ENCODE peak calls at places on chromosomes 13 and 19, in five cellular contexts. Z is breast epithelium, T is H1, D is sigmoid colon, G is upper lobe of left lung. N is an unnamed sample.

GRCh38 chr13:29810898-29811297 is 39.5 kb downstream of the UBL3 start:
- DNase-seq in Z (no peak), T (no peak), D (no peak), G (no peak), N (no peak)

GRCh38 chr13:48155850-48156249 is 60.9 kb upstream of the MED4 start:
- DNase-seq in Z (no peak), T (no peak), D (no peak), G (no peak), N (peak; percentile 86)

GRCh38 chr19:29569038-29569911 is 36.8 kb upstream of the POP4 start:
- DNase-seq in Z (no peak), T (no peak), D (no peak), G (no peak), N (no peak)

GRCh38 chr13:20125129-20125782 is 35.6 kb downstream of the GJA3 start:
- DNase-seq in Z (no peak), T (no peak), D (peak; percentile 46), G (no peak), N (peak; percentile 19)

GRCh38 chr13:30290812-30291436 is 16.4 kb downstream of the KATNAL1 start:
- DNase-seq in Z (no peak), T (no peak), D (no peak), G (no peak), N (no peak)

GRCh38 chr19:38374332-38375097 is at the start of gene PSMD8:
- DNase-seq in Z (peak; percentile 99), T (peak; percentile 96), D (peak; percentile 100), G (peak; percentile 99), N (peak; percentile 99)

GRCh38 chr19:54014920-54015560 is 23.6 kb downstream of the CACNG6 start:
- DNase-seq in Z (no peak), T (no peak), D (no peak), G (no peak), N (no peak)

GRCh38 chr13:79612604-79613003 is 131.6 kb downstream of the NDFIP2 start:
- DNase-seq in Z (no peak), T (no peak), D (no peak), G (no peak), N (no peak)

GRCh38 chr13:93290503-93290902 is 63.9 kb downstream of the GPC6 start:
- DNase-seq in Z (no peak), T (no peak), D (no peak), G (no peak), N (no peak)

GRCh38 chr13:49399801-49400472 is 43.9 kb downstream of the CAB39L start:
- DNase-seq in Z (no peak), T (no peak), D (no peak), G (no peak), N (no peak)

GRCh38 chr19:21158523-21159135 is 16.8 kb downstream of the ZNF431 start:
- DNase-seq in Z (no peak), T (no peak), D (no peak), G (no peak), N (no peak)

GRCh38 chr13:65595881-65596280 is 1634.3 kb downstream of the PCDH9 start:
- DNase-seq in Z (no peak), T (no peak), D (no peak), G (no peak), N (no peak)

GRCh38 chr19:54462713-54463530 is 656 bp downstream of the LENG9 start:
- DNase-seq in Z (peak; percentile 54), T (peak; percentile 83), D (peak; percentile 90), G (peak; percentile 96), N (peak; percentile 72)

GRCh38 chr13:28684257-28684656 is 25.3 kb downstream of the POMP start:
- DNase-seq in Z (no peak), T (peak; percentile 85), D (no peak), G (peak; percentile 65), N (no peak)

GRCh38 chr19:34269968-34270621 is 15.7 kb downstream of the GARRE1 start:
- DNase-seq in Z (peak; percentile 63), T (no peak), D (peak; percentile 68), G (no peak), N (peak; percentile 99)

GRCh38 chr19:47203254-47203653 is 27.7 kb downstream of the BBC3 start:
- DNase-seq in Z (no peak), T (no peak), D (no peak), G (no peak), N (no peak)

GRCh38 chr19:44747739-44748425 is 626 bp upstream of the BCL3 start:
- DNase-seq in Z (peak; percentile 58), T (peak; percentile 59), D (peak; percentile 89), G (peak; percentile 91), N (peak; percentile 76)

DNA sequence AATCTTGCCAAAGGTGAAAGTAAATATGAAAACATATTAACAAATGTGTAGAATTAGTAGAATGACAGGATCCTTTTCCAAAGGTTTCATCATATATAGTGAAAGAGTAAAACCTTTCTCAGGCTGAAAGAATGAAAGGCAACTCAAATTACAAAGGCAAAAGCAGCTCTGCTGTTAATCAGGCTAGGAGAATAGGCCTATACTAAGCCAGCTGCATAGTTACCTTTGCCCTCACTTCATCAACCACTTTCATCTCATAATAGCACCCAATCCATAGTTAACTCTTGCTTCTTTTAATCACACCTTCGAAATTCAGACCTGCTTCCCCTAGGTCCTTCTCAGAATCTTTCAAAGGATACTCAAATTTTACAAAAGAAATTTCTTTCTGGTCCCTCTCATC is 1167.6 kb upstream of the ATXN8OS start:
- DNase-seq in Z (no peak), T (no peak), D (no peak), G (no peak), N (no peak)
- H3K27ac ChIP-seq in Z (no peak overlapping the region), T (no peak overlapping the region), D (no peak overlapping the region), G (no peak overlapping the region), N (no peak overlapping the region)

DNA sequence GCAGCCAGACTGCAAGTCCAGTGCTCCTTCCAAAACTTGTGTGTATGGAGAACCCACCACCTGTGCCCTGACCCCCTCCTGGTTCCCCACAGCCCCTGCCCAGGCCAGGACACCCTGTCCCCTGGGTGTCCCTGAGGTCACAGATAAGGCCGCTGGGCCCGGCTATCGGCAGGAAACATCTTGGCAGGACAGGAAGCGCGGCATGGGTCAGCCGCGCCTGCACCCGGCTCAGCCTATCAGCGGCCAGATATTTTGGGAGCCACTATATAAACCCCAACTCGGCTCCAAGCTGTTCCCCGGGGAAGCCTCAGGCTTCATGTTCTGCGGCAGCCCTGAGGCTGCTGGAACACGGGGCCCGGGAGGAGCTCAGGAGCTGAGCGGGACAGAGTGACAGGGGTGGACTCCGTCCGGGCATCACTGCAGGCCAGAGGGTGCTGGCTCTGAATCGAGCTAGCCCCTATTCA is 60.8 kb downstream of the AP1M1 start:
- DNase-seq in Z (peak; percentile 31), T (no peak), D (peak; percentile 83), G (peak; percentile 81), N (peak; percentile 94)
- TF ChIP-seq POLR2AphosphoS5 in Z (peak; percentile 63), T (no peak), D (peak; percentile 81), G (peak; percentile 99), N (peak; percentile 100)

GRCh38 chr13:73996569-73996968 is 137.6 kb downstream of the KLF12 start:
- DNase-seq in Z (no peak), T (no peak), D (no peak), G (no peak), N (no peak)

GRCh38 chr13:73995752-73996151 is 138.5 kb downstream of the KLF12 start:
- DNase-seq in Z (no peak), T (no peak), D (no peak), G (no peak), N (no peak)

GRCh38 chr13:73997964-73998363 is 136.2 kb downstream of the KLF12 start:
- DNase-seq in Z (no peak), T (no peak), D (no peak), G (no peak), N (no peak)

GRCh38 chr13:74000906-74001305 is 133.3 kb downstream of the KLF12 start:
- DNase-seq in Z (no peak), T (no peak), D (no peak), G (no peak), N (no peak)

DNA sequence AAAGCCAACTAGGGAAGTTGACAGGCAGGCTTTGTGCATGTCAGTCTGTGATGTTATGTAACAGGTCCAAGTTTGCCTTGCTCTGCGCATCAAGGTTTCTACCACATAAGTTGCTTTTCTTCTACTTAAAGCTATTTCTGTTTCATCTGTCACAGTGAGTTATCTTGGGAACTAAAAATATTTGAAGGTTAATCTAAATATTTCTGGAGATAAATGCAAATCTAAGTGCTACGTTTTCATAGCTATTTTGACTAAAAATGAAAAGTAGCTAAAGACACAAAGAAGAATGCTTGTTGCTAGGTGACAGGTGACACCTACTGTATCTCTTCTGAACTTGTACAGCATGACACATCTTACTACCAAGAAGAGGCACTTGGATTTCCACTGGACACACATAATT is 135.6 kb downstream of the KLF12 start:
- DNase-seq in Z (no peak), T (no peak), D (no peak), G (no peak), N (no peak)
- TF ChIP-seq POLR2A in Z (no peak), T (no peak), D (no peak), G (no peak), N (no peak)

GRCh38 chr13:32737679-32738078 is 151.4 kb downstream of the PDS5B start:
- DNase-seq in Z (no peak), T (no peak), D (no peak), G (no peak), N (no peak)
- H3K27ac ChIP-seq in Z (peak overlapping the region; percentile 50), T (no peak overlapping the region), D (peak overlapping the region; percentile 67), G (peak overlapping the region; percentile 87), N (peak overlapping the region; percentile 64)

DNA sequence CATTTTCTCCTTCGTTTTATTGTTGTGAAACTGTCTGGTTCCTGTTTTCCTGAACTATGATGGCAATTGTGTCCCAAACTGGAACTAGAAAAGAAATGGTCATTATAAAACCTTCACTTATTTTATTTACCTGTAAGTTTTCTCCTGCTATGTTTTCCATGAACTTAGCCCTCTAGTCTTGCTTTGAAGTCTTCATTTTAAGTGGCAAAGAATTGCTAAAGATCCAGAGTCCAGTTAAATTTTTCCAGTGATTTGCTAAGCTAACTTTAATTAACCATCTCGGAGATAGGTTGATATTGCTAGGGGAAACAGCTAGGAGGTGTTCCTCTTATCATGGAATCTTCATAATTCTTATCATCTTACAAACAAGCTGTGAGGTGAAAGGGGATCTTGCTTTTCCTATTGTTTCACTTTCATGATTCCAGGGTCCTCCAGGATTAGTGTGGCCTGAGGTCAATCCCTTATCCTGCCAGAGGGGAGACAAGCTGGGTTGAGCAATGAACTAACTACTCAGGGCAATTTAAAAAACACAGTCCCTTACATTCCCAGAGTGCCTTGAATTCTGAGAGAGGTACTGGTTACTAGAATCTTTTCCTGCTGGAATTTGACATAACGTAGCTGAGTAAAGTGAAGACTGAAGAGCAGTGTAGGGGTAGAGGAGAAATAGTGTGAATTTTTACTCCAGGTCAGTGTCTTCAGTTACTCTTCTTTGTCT is 112.5 kb downstream of the ESD start:
- DNase-seq in Z (no peak), T (no peak), D (no peak), G (no peak), N (peak; percentile 28)
- TF ChIP-seq POLR2AphosphoS5 in Z (no peak), T (no peak), D (no peak), G (no peak), N (no peak)

GRCh38 chr19:40348125-40348913 is at the start of the genes C19orf47 and PLD3:
- DNase-seq in Z (peak; percentile 100), T (peak; percentile 96), D (peak; percentile 100), G (peak; percentile 99), N (peak; percentile 99)
- TF ChIP-seq POLR2A in Z (peak; percentile 89), T (peak; percentile 75), D (peak; percentile 91), G (peak; percentile 43), N (peak; percentile 98)